ENCODE peak calls at places on chromosomes 16 and 17, in nine cellular contexts. J, V, P, W, X, C, Z, B and H are unnamed samples.

GRCh38 chr17:77409282-77410161 is 268.8 kb downstream of the SEC14L1 start:
- DNase-seq in J (peak), V (peak), P (peak), W (peak), X (peak), C (peak), Z (peak), B (peak), H (peak)

GRCh38 chr16:88533945-88534641 is 36.1 kb upstream of the ZC3H18 start:
- DNase-seq in J (peak), V (peak), P (peak), W (peak), X (peak), C (peak), Z (peak), B (peak), H (no peak)

GRCh38 chr17:76529224-76529642 is 8.3 kb downstream of the CYGB start:
- DNase-seq in J (peak), V (peak), P (peak), W (peak), X (peak), C (peak), Z (peak), B (peak), H (peak)

GRCh38 chr16:2687531-2688308 is 5.4 kb downstream of the KCTD5 start:
- DNase-seq in J (no peak), V (peak), P (no peak), W (no peak), X (no peak), C (no peak), Z (no peak), B (no peak), H (no peak)

GRCh38 chr17:36059455-36059854 is 4.6 kb upstream of the CCL18 start:
- DNase-seq in J (no peak), V (no peak), P (no peak), W (no peak), X (no peak), C (no peak), Z (no peak), B (no peak), H (no peak)

GRCh38 chr17:2828396-2829038 is 32.3 kb downstream of the RAP1GAP2 start:
- DNase-seq in J (peak), V (peak), P (peak), W (peak), X (peak), C (peak), Z (peak), B (peak), H (peak)

GRCh38 chr17:46876926-46877325 is 25.5 kb downstream of the WNT9B start:
- DNase-seq in J (no peak), V (no peak), P (no peak), W (no peak), X (no peak), C (no peak), Z (no peak), B (no peak), H (no peak)

GRCh38 chr17:19753049-19753444 is 4.9 kb upstream of the ALDH3A1 start:
- DNase-seq in J (peak), V (peak), P (peak), W (peak), X (peak), C (no peak), Z (peak), B (peak), H (peak)

GRCh38 chr17:36195474-36196098 is 972 bp downstream of the CCL3L1 start:
- DNase-seq in J (no peak), V (no peak), P (no peak), W (no peak), X (no peak), C (no peak), Z (no peak), B (no peak), H (peak)

GRCh38 chr16:51839697-51840462 is 688.8 kb upstream of the SALL1 start:
- DNase-seq in J (no peak), V (no peak), P (peak), W (no peak), X (no peak), C (no peak), Z (no peak), B (peak), H (peak)

GRCh38 chr16:70399326-70399725 is 39.6 kb downstream of the ST3GAL2 start:
- DNase-seq in J (no peak), V (no peak), P (no peak), W (no peak), X (no peak), C (no peak), Z (no peak), B (no peak), H (no peak)

GRCh38 chr16:528111-529011 is 849 bp downstream of the CAPN15 start:
- DNase-seq in J (peak), V (no peak), P (peak), W (peak), X (peak), C (no peak), Z (peak), B (peak), H (no peak)

GRCh38 chr17:418421-418751 is 65.8 kb upstream of the RPH3AL start:
- DNase-seq in J (no peak), V (no peak), P (no peak), W (no peak), X (no peak), C (no peak), Z (no peak), B (no peak), H (no peak)

GRCh38 chr17:60525347-60525623 is 757 bp downstream of the APPBP2 start:
- DNase-seq in J (no peak), V (peak), P (peak), W (peak), X (no peak), C (peak), Z (peak), B (no peak), H (no peak)

GRCh38 chr17:49035470-49036269 is 38.5 kb downstream of the IGF2BP1 start:
- DNase-seq in J (no peak), V (no peak), P (peak), W (peak), X (peak), C (peak), Z (peak), B (peak), H (peak)

GRCh38 chr17:2871205-2871604 is 75.0 kb downstream of the RAP1GAP2 start:
- DNase-seq in J (no peak), V (no peak), P (no peak), W (no peak), X (no peak), C (no peak), Z (no peak), B (no peak), H (no peak)

GRCh38 chr16:76389126-76389525 is 111.9 kb downstream of the CNTNAP4 start:
- DNase-seq in J (no peak), V (no peak), P (no peak), W (no peak), X (no peak), C (no peak), Z (peak), B (peak), H (no peak)

GRCh38 chr17:81249233-81250040 is 10.3 kb downstream of the NDUFAF8 start:
- DNase-seq in J (no peak), V (no peak), P (peak), W (no peak), X (no peak), C (no peak), Z (no peak), B (no peak), H (no peak)

GRCh38 chr17:55496094-55496881 is 15.0 kb downstream of the SMIM36 start:
- DNase-seq in J (no peak), V (no peak), P (peak), W (no peak), X (no peak), C (peak), Z (peak), B (peak), H (no peak)

GRCh38 chr16:88798073-88798472 is 5.5 kb upstream of the CDT1 start:
- DNase-seq in J (no peak), V (no peak), P (no peak), W (no peak), X (no peak), C (no peak), Z (no peak), B (no peak), H (no peak)

GRCh38 chr17:82754297-82755208 is 2.7 kb downstream of the TBCD start:
- DNase-seq in J (no peak), V (no peak), P (no peak), W (no peak), X (no peak), C (peak), Z (no peak), B (no peak), H (no peak)

GRCh38 chr17:42027961-42028790 is 8.3 kb downstream of the NKIRAS2 start:
- DNase-seq in J (no peak), V (no peak), P (no peak), W (no peak), X (peak), C (no peak), Z (no peak), B (peak), H (no peak)

GRCh38 chr16:68085259-68086071 is at the start of gene NFATC3:
- DNase-seq in J (peak), V (peak), P (peak), W (peak), X (peak), C (peak), Z (peak), B (peak), H (peak)

GRCh38 chr17:78933959-78934568 is 8.9 kb upstream of the TIMP2 start:
- DNase-seq in J (peak), V (peak), P (peak), W (peak), X (peak), C (peak), Z (peak), B (peak), H (peak)

GRCh38 chr16:84585472-84585871 is 32.4 kb downstream of the COTL1 start:
- DNase-seq in J (no peak), V (no peak), P (no peak), W (no peak), X (no peak), C (no peak), Z (no peak), B (no peak), H (no peak)

GRCh38 chr16:84864266-84864955 is 44.6 kb downstream of the CRISPLD2 start:
- DNase-seq in J (no peak), V (no peak), P (no peak), W (no peak), X (no peak), C (peak), Z (no peak), B (no peak), H (no peak)

GRCh38 chr16:66020642-66021041 is 345.8 kb upstream of the CDH5 start:
- DNase-seq in J (no peak), V (no peak), P (peak), W (no peak), X (no peak), C (no peak), Z (peak), B (peak), H (no peak)

GRCh38 chr16:30061195-30061554 is 4.4 kb upstream of the ALDOA start:
- DNase-seq in J (no peak), V (no peak), P (no peak), W (no peak), X (no peak), C (no peak), Z (no peak), B (no peak), H (no peak)

DNA sequence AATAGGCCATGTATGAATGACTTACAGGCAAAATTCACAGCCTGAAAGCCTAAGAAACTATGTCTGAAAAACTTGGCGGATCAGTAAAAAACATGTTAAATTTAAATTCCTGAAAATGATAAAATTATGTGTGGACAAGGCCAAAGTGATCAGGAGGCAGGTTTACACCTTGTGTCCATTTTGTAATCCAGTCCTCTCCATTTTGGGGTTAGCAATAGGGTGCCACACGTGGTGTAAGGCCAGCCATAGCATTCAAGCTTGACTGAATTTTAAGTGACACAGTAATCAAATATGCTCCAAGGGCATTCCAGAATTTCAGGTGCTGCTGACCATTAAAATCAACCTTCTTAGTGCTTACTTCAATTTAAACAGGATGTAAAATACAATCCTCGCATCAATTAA is 2.7 kb downstream of the RNF43 start:
- DNase-seq in J (no peak), V (no peak), P (no peak), W (no peak), X (no peak), C (peak), Z (no peak), B (no peak), H (no peak)
- H3K4me3 ChIP-seq in J (peak), V (no peak), P (no peak), W (peak), X (peak), C (no peak), Z (no peak), B (no peak), H (no peak)

DNA sequence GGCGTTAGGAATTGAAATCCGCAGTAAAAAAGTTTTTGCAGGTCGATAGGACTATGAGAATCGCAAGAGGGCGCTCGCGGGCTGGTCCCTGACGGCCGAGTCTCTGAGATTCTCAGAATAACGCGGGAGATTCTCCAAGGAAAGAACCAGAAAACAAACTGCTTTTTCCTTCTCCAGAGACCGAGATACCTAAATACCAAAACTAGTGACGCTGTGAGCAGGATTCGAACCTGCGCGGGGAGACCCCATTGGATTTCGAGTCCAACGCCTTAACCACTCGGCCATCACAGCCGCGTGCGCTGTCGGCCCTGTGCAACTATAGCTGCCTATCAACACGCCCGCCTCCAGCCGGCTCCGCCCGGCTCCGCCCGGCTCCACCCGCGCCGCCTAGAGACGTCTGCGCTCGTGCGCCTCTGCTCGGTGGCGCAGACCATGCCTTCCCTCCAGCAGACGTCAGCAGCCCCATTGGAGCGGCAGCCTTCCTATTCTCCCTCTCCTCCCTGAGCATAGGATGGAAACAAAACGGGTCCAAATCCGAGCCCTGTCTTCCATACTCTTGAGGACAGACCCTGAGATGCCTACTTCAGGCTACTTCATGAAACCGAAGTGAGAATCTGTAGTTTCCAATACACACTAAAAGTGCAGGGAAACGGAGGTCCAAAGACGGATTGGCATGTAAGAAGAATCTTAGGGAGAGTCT is 13.4 kb downstream of the PER1 start:
- DNase-seq in J (peak), V (peak), P (peak), W (peak), X (peak), C (peak), Z (peak), B (peak), H (peak)
- H3K4me3 ChIP-seq in J (no peak), V (peak), P (peak), W (peak), X (peak), C (peak), Z (peak), B (no peak), H (peak)

DNA sequence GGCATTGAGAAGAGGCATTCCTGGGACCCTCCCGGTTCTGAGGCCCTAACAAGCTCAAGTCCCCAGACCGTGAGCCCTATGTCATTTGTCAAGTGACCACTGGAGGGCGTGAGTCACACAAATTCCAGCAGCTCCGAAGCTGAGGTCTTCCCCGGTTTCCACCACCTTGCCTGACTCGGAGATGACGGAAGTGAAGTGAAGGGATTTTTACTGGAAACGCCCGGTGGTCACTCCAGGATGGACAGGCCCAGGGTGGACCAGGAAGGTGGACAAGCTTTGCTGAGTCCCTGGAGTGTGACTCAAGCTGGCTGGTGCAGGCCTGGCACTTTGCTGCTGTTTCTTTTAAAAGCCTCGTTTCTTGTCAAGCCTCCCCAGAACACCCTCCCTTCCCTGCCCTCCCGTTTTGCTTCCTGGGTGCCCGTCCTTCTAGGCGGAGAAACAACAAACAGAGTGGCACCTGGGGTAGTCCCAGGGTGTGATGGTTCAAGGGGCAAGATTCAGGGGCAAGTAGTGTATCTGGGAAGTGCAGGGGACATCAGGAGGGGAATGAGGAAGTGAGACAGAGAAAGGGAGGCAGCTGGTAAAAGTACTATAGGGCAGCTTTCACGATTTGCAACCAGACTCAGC is 5.3 kb upstream of the NOS2 start:
- DNase-seq in J (peak), V (peak), P (peak), W (peak), X (peak), C (peak), Z (peak), B (peak), H (peak)
- H3K4me3 ChIP-seq in J (no peak), V (peak), P (no peak), W (peak), X (peak), C (no peak), Z (peak), B (no peak), H (no peak)

DNA sequence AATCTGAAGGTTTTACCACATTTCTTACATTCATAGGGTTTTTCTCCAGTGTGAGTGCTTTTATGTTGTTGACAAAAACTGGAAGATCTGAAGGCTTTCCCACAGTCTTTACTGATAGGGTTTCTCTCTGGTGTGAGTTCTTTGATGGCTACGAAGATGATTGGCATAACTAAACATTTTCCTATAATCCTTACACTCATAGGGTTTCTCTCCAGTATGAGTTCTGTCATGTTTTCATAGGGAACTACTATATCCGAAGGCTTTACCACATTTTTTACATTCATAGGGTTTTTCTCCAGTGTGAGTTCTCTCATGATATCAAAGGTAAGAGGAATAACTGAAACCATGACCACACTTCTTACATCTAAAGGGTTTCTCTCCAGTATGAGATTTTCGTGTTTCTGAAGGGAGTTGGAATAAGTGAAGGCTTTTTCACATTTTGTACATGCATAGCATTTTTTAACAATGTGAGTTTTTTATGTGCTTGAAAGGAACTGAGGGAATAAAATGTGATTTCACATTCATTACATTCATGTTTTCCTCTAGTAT is 1987.7 kb downstream of the TP53TG3F start:
- DNase-seq in J (no peak), V (no peak), P (no peak), W (no peak), X (no peak), C (no peak), Z (no peak), B (no peak), H (no peak)
- H3K4me3 ChIP-seq in J (no peak), V (no peak), P (no peak), W (no peak), X (no peak), C (no peak), Z (no peak), B (no peak), H (no peak)

DNA sequence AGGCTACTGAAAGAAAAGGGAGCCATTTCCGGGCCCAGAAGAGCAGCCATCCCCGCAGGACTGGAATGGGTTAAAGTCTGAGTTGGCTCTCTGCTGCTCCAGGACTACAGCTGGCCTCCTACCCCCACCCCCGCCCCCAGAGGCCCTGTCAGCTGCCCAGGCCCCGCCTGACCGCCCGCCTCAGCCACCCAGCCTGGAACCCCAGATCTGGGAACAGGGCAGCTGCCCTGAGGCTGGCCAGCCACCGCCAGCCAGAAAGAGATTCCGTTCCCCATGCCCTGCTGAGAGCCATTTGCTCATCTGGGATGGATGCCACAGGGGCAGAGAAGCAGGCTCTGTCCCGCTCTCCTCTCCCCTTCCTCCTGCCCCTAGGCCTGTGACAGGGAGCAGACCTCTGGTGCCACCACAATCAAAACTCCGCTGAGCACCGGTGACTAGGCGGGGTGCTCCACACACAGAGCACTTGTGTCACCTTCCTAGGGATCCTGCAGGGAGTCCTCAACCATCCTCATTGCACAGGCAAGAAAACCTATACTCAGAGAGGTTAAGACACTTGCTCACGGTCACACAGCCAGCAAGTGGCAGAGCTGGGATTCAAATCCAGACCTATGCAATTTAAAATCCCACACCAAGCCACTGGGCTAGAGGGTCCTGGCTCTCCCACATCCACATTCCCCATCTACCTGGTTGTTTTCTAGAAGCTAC is 44.1 kb downstream of the ZNF423 start:
- DNase-seq in J (no peak), V (no peak), P (no peak), W (peak), X (no peak), C (no peak), Z (no peak), B (peak), H (peak)
- H3K4me3 ChIP-seq in J (no peak), V (no peak), P (no peak), W (no peak), X (no peak), C (no peak), Z (no peak), B (no peak), H (no peak)